ENCODE peak calls at places on chromosomes 12 and 14, in nine cellular contexts. One of them, this sample, is unnamed.

GRCh38 chr12:2311001-2311778 is 258.4 kb downstream of the CACNA1C start:
- DNase-seq in ovary: no peak
- DNase-seq in adrenal gland: no peak
- DNase-seq in cardiac muscle cell: no peak
- DNase-seq in dorsolateral prefrontal cortex: no peak
- DNase-seq in PC-3: no peak
- DNase-seq in left ventricle myocardium inferior: no peak
- DNase-seq in cardiac fibroblast: peak; percentile 41
- DNase-seq in mucosa of descending colon: no peak
- DNase-seq in this sample: no peak

GRCh38 chr12:56894698-56895368 is 39.4 kb downstream of the SDR9C7 start:
- DNase-seq in ovary: no peak
- DNase-seq in adrenal gland: no peak
- DNase-seq in cardiac muscle cell: no peak
- DNase-seq in dorsolateral prefrontal cortex: no peak
- DNase-seq in PC-3: peak; percentile 34
- DNase-seq in left ventricle myocardium inferior: no peak
- DNase-seq in cardiac fibroblast: peak; percentile 14
- DNase-seq in mucosa of descending colon: no peak
- DNase-seq in this sample: no peak

GRCh38 chr12:79944565-79944964 is 9.7 kb upstream of the PPP1R12A start:
- DNase-seq in ovary: no peak
- DNase-seq in adrenal gland: no peak
- DNase-seq in cardiac muscle cell: no peak
- DNase-seq in dorsolateral prefrontal cortex: no peak
- DNase-seq in PC-3: no peak
- DNase-seq in left ventricle myocardium inferior: no peak
- DNase-seq in cardiac fibroblast: no peak
- DNase-seq in mucosa of descending colon: no peak
- DNase-seq in this sample: no peak

GRCh38 chr14:68791078-68791983 is 1.5 kb downstream of the ZFP36L1 start:
- DNase-seq in ovary: no peak
- DNase-seq in adrenal gland: peak; percentile 46
- DNase-seq in cardiac muscle cell: no peak
- DNase-seq in dorsolateral prefrontal cortex: no peak
- DNase-seq in PC-3: peak; percentile 41
- DNase-seq in left ventricle myocardium inferior: no peak
- DNase-seq in cardiac fibroblast: peak; percentile 47
- DNase-seq in mucosa of descending colon: peak; percentile 47
- DNase-seq in this sample: no peak

GRCh38 chr12:79424109-79424721 is 266.5 kb downstream of the PAWR start:
- DNase-seq in ovary: no peak
- DNase-seq in adrenal gland: peak; percentile 55
- DNase-seq in cardiac muscle cell: no peak
- DNase-seq in dorsolateral prefrontal cortex: no peak
- DNase-seq in PC-3: peak; percentile 97
- DNase-seq in left ventricle myocardium inferior: no peak
- DNase-seq in cardiac fibroblast: peak; percentile 91
- DNase-seq in mucosa of descending colon: no peak
- DNase-seq in this sample: no peak

GRCh38 chr14:39303100-39303499 is 69.4 kb downstream of the MIA2 start:
- DNase-seq in ovary: no peak
- DNase-seq in adrenal gland: no peak
- DNase-seq in cardiac muscle cell: no peak
- DNase-seq in dorsolateral prefrontal cortex: no peak
- DNase-seq in PC-3: no peak
- DNase-seq in left ventricle myocardium inferior: no peak
- DNase-seq in cardiac fibroblast: no peak
- DNase-seq in mucosa of descending colon: no peak
- DNase-seq in this sample: no peak

GRCh38 chr14:51846631-51847488 is 13.6 kb upstream of the GNG2 start:
- DNase-seq in ovary: no peak
- DNase-seq in adrenal gland: peak; percentile 50
- DNase-seq in cardiac muscle cell: no peak
- DNase-seq in dorsolateral prefrontal cortex: no peak
- DNase-seq in PC-3: no peak
- DNase-seq in left ventricle myocardium inferior: peak; percentile 19
- DNase-seq in cardiac fibroblast: peak; percentile 86
- DNase-seq in mucosa of descending colon: peak; percentile 68
- DNase-seq in this sample: peak; percentile 35

GRCh38 chr14:39876935-39877334 is 444.7 kb upstream of the FBXO33 start:
- DNase-seq in ovary: no peak
- DNase-seq in adrenal gland: no peak
- DNase-seq in cardiac muscle cell: no peak
- DNase-seq in dorsolateral prefrontal cortex: no peak
- DNase-seq in PC-3: no peak
- DNase-seq in left ventricle myocardium inferior: no peak
- DNase-seq in cardiac fibroblast: no peak
- DNase-seq in mucosa of descending colon: no peak
- DNase-seq in this sample: no peak

GRCh38 chr14:58414845-58415244 is 12.5 kb downstream of the TIMM9 start:
- DNase-seq in ovary: no peak
- DNase-seq in adrenal gland: no peak
- DNase-seq in cardiac muscle cell: no peak
- DNase-seq in dorsolateral prefrontal cortex: no peak
- DNase-seq in PC-3: peak; percentile 55
- DNase-seq in left ventricle myocardium inferior: no peak
- DNase-seq in cardiac fibroblast: peak; percentile 9
- DNase-seq in mucosa of descending colon: no peak
- DNase-seq in this sample: no peak

GRCh38 chr12:80551897-80552296 is 107.9 kb downstream of the PTPRQ start:
- DNase-seq in ovary: no peak
- DNase-seq in adrenal gland: peak; percentile 61
- DNase-seq in cardiac muscle cell: no peak
- DNase-seq in dorsolateral prefrontal cortex: no peak
- DNase-seq in PC-3: peak; percentile 98
- DNase-seq in left ventricle myocardium inferior: no peak
- DNase-seq in cardiac fibroblast: peak; percentile 91
- DNase-seq in mucosa of descending colon: peak; percentile 5
- DNase-seq in this sample: no peak

GRCh38 chr12:16449459-16449858 is 102.0 kb downstream of the MGST1 start:
- DNase-seq in ovary: no peak
- DNase-seq in adrenal gland: no peak
- DNase-seq in cardiac muscle cell: no peak
- DNase-seq in dorsolateral prefrontal cortex: no peak
- DNase-seq in PC-3: no peak
- DNase-seq in left ventricle myocardium inferior: no peak
- DNase-seq in cardiac fibroblast: peak; percentile 11
- DNase-seq in mucosa of descending colon: no peak
- DNase-seq in this sample: no peak

GRCh38 chr14:90552465-90553297 is 155.9 kb downstream of the CALM1 start:
- DNase-seq in ovary: no peak
- DNase-seq in adrenal gland: no peak
- DNase-seq in cardiac muscle cell: no peak
- DNase-seq in dorsolateral prefrontal cortex: no peak
- DNase-seq in PC-3: no peak
- DNase-seq in left ventricle myocardium inferior: no peak
- DNase-seq in cardiac fibroblast: no peak
- DNase-seq in mucosa of descending colon: no peak
- DNase-seq in this sample: no peak

GRCh38 chr12:131943389-131943788 is 6.4 kb upstream of the EP400 start:
- DNase-seq in ovary: no peak
- DNase-seq in adrenal gland: no peak
- DNase-seq in cardiac muscle cell: no peak
- DNase-seq in dorsolateral prefrontal cortex: peak; percentile 16
- DNase-seq in PC-3: no peak
- DNase-seq in left ventricle myocardium inferior: no peak
- DNase-seq in cardiac fibroblast: no peak
- DNase-seq in mucosa of descending colon: no peak
- DNase-seq in this sample: no peak

GRCh38 chr12:3445127-3445978 is 45.6 kb upstream of the PRMT8 start:
- DNase-seq in ovary: no peak
- DNase-seq in adrenal gland: no peak
- DNase-seq in cardiac muscle cell: no peak
- DNase-seq in dorsolateral prefrontal cortex: no peak
- DNase-seq in PC-3: peak; percentile 18
- DNase-seq in left ventricle myocardium inferior: no peak
- DNase-seq in cardiac fibroblast: no peak
- DNase-seq in mucosa of descending colon: peak; percentile 19
- DNase-seq in this sample: no peak

GRCh38 chr12:130049666-130050065 is 112.6 kb upstream of the FZD10 start:
- DNase-seq in ovary: no peak
- DNase-seq in adrenal gland: no peak
- DNase-seq in cardiac muscle cell: no peak
- DNase-seq in dorsolateral prefrontal cortex: no peak
- DNase-seq in PC-3: peak; percentile 5
- DNase-seq in left ventricle myocardium inferior: no peak
- DNase-seq in cardiac fibroblast: no peak
- DNase-seq in mucosa of descending colon: no peak
- DNase-seq in this sample: no peak

GRCh38 chr14:100406505-100407131 is 83.5 kb downstream of the SLC25A47 start:
- DNase-seq in ovary: no peak
- DNase-seq in adrenal gland: peak; percentile 59
- DNase-seq in cardiac muscle cell: no peak
- DNase-seq in dorsolateral prefrontal cortex: no peak
- DNase-seq in PC-3: peak; percentile 13
- DNase-seq in left ventricle myocardium inferior: no peak
- DNase-seq in cardiac fibroblast: peak; percentile 24
- DNase-seq in mucosa of descending colon: peak; percentile 85
- DNase-seq in this sample: no peak

GRCh38 chr14:23339506-23340268 is 13.0 kb downstream of the SLC22A17 start:
- DNase-seq in ovary: no peak
- DNase-seq in adrenal gland: no peak
- DNase-seq in cardiac muscle cell: no peak
- DNase-seq in dorsolateral prefrontal cortex: no peak
- DNase-seq in PC-3: no peak
- DNase-seq in left ventricle myocardium inferior: no peak
- DNase-seq in cardiac fibroblast: no peak
- DNase-seq in mucosa of descending colon: no peak
- DNase-seq in this sample: no peak

DNA sequence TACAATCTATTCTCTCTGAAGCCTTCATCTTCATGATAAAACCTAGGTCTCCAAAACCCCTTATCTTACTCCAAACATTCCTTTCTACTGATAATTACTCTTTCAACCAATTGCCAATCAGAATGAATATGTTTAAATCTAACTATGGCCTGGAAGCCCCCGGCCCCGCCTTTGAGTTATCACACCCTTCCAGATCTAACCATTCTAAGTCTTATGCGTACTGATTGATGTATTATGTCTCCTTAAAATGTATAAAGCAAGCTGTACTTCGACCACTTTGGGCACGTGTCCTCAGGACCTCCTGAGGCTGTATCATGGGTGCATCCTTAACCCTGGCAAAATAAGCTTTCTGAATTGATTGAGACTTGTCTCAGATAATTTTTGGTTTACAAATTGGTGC is 14.4 kb downstream of the PABPN1 start:
- DNase-seq in ovary: no peak
- DNase-seq in adrenal gland: no peak
- DNase-seq in cardiac muscle cell: no peak
- DNase-seq in dorsolateral prefrontal cortex: no peak
- DNase-seq in PC-3: no peak
- DNase-seq in left ventricle myocardium inferior: no peak
- DNase-seq in cardiac fibroblast: no peak
- DNase-seq in mucosa of descending colon: no peak
- DNase-seq in this sample: no peak
- TF ChIP-seq CTCF in ovary: no peak
- TF ChIP-seq CTCF in adrenal gland: no peak
- TF ChIP-seq CTCF in cardiac muscle cell: no peak
- TF ChIP-seq CTCF in dorsolateral prefrontal cortex: no peak
- TF ChIP-seq CTCF in PC-3: no peak
- TF ChIP-seq CTCF in left ventricle myocardium inferior: no peak
- TF ChIP-seq CTCF in cardiac fibroblast: no peak
- TF ChIP-seq CTCF in mucosa of descending colon: no peak
- TF ChIP-seq CTCF in this sample: no peak

DNA sequence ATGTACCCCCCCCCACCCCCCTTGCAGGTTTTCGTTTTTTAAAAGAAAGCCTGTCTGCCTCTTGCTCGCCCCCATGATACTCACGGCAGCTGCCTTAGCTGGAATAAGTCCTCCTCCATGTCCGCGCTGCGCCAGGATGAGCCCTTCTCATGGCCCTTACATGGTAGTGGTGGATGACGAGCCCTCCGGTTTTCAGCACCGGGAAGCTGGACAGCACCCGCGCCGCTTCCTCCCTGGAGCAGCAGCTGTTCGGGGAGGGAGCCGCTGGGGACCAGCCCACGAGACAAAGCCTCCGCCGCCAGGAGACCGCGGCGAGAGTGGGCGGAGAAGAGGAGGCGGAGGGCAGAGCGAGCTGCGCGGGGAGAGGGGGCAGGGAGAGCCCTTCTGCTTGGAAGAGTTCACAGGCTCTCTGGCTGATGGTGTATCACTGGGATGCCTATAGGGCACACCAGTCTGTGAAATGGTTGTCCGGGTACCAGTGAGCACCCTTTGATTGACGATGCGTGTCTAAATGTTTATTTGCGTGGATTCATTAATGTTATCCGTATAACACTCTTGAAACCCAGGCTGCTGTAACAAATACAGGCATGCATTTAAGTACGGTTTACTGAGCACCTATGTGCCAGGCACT is at the start of gene SVOP:
- DNase-seq in ovary: peak; percentile 78
- DNase-seq in adrenal gland: peak; percentile 87
- DNase-seq in cardiac muscle cell: peak; percentile 94
- DNase-seq in dorsolateral prefrontal cortex: peak; percentile 89
- DNase-seq in PC-3: peak; percentile 79
- DNase-seq in left ventricle myocardium inferior: peak; percentile 82
- DNase-seq in cardiac fibroblast: peak; percentile 85
- DNase-seq in mucosa of descending colon: peak; percentile 81
- DNase-seq in this sample: peak; percentile 99
- TF ChIP-seq CTCF in ovary: no peak
- TF ChIP-seq CTCF in adrenal gland: no peak
- TF ChIP-seq CTCF in cardiac muscle cell: peak; percentile 2
- TF ChIP-seq CTCF in dorsolateral prefrontal cortex: no peak
- TF ChIP-seq CTCF in PC-3: no peak
- TF ChIP-seq CTCF in left ventricle myocardium inferior: no peak
- TF ChIP-seq CTCF in cardiac fibroblast: no peak
- TF ChIP-seq CTCF in mucosa of descending colon: no peak
- TF ChIP-seq CTCF in this sample: no peak

GRCh38 chr14:93536945-93537344 is 106.2 kb downstream of the UNC79 start:
- DNase-seq in ovary: no peak
- DNase-seq in adrenal gland: no peak
- DNase-seq in cardiac muscle cell: peak; percentile 40
- DNase-seq in dorsolateral prefrontal cortex: no peak
- DNase-seq in PC-3: peak; percentile 36
- DNase-seq in left ventricle myocardium inferior: no peak
- DNase-seq in cardiac fibroblast: no peak
- DNase-seq in mucosa of descending colon: no peak
- DNase-seq in this sample: no peak
- TF ChIP-seq CTCF in ovary: no peak
- TF ChIP-seq CTCF in adrenal gland: no peak
- TF ChIP-seq CTCF in cardiac muscle cell: no peak
- TF ChIP-seq CTCF in dorsolateral prefrontal cortex: peak; percentile 48
- TF ChIP-seq CTCF in PC-3: peak; percentile 45
- TF ChIP-seq CTCF in left ventricle myocardium inferior: no peak
- TF ChIP-seq CTCF in cardiac fibroblast: no peak
- TF ChIP-seq CTCF in mucosa of descending colon: no peak
- TF ChIP-seq CTCF in this sample: no peak

DNA sequence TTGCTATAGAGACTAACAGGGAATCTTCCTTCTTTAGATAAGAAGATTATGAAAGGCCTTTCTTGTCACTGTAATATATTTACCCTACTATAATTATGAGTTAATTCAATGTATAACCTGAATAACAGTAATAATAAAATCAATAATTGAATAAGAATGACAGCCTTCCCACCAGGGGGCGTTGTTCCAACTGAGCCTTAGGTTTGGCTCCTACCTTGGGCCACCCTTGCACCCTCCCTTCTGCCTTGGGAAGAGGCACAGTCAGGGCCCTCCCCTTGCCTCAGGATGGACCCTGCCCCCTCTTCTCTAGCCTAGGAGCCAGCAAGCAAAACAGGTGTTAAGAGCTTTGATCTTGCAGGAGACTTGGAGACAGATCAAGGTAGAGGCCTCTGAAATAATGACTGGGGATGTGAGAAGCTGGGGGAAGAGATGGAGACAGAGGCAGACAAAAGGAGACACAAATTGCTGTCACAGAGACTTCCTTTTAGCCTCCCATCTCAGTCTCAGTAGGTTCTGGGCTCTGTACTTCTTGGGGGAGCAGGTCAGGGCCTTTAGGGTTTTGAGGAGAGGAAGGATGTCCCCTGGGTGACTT is 40.1 kb upstream of the CISTR start:
- DNase-seq in ovary: no peak
- DNase-seq in adrenal gland: no peak
- DNase-seq in cardiac muscle cell: no peak
- DNase-seq in dorsolateral prefrontal cortex: no peak
- DNase-seq in PC-3: peak; percentile 37
- DNase-seq in left ventricle myocardium inferior: no peak
- DNase-seq in cardiac fibroblast: no peak
- DNase-seq in mucosa of descending colon: peak; percentile 26
- DNase-seq in this sample: peak; percentile 40
- TF ChIP-seq CTCF in ovary: no peak
- TF ChIP-seq CTCF in adrenal gland: peak; percentile 24
- TF ChIP-seq CTCF in cardiac muscle cell: peak; percentile 42
- TF ChIP-seq CTCF in dorsolateral prefrontal cortex: peak; percentile 52
- TF ChIP-seq CTCF in PC-3: peak; percentile 85
- TF ChIP-seq CTCF in left ventricle myocardium inferior: peak; percentile 41
- TF ChIP-seq CTCF in cardiac fibroblast: peak; percentile 45
- TF ChIP-seq CTCF in mucosa of descending colon: no peak
- TF ChIP-seq CTCF in this sample: peak; percentile 40

This sample was measured in nephron progenitor cell.